ENCODE peak calls at places on chromosome 15, in nine cellular contexts. A, C, M, V, S, R, T, D and Z are unnamed samples.

GRCh38 chr15:69997701-69998273 is 99.9 kb downstream of the TLE3 start:
- DNase-seq in D (no peak), R (no peak), A (no peak), T (no peak), S (no peak), V (peak), M (no peak), C (peak), Z (peak)

GRCh38 chr15:43225201-43225949 is 4.6 kb upstream of the EPB42 start:
- DNase-seq in R (peak), T (no peak), V (no peak), D (no peak), C (peak), A (peak), S (peak), M (peak), Z (no peak)

GRCh38 chr15:101509279-101509678 is 19.8 kb upstream of the PCSK6 start:
- DNase-seq in T (no peak), M (no peak), D (no peak), S (no peak), V (no peak), R (no peak), A (no peak), C (no peak), Z (no peak)

GRCh38 chr15:47812436-47813109 is 95.3 kb downstream of the SEMA6D start:
- DNase-seq in S (no peak), V (no peak), D (no peak), A (no peak), R (no peak), T (no peak), C (no peak), M (no peak), Z (no peak)

GRCh38 chr15:100043069-100043641 is 298.6 kb downstream of the ADAMTS17 start:
- DNase-seq in M (no peak), D (peak), R (no peak), A (no peak), V (no peak), S (no peak), C (peak), T (no peak), Z (no peak)

GRCh38 chr15:80562846-80563245 is 132.3 kb upstream of the ABHD17C start:
- DNase-seq in V (no peak), D (no peak), R (no peak), M (no peak), T (no peak), A (no peak), C (no peak), S (no peak), Z (no peak)

GRCh38 chr15:22866066-22866465 is 27.6 kb downstream of the NIPA2 start:
- DNase-seq in T (no peak), R (no peak), V (no peak), D (no peak), M (no peak), C (no peak), A (no peak), S (no peak), Z (no peak)

GRCh38 chr15:69474291-69474690 is 21.7 kb downstream of the RPLP1 start:
- DNase-seq in C (no peak), D (no peak), M (no peak), R (no peak), V (no peak), T (no peak), A (no peak), S (no peak), Z (no peak)

GRCh38 chr15:79046691-79047404 is 43.7 kb downstream of the RASGRF1 start:
- DNase-seq in M (no peak), V (no peak), R (no peak), D (no peak), S (no peak), T (no peak), A (no peak), C (no peak), Z (no peak)

GRCh38 chr15:43977072-43977884 is 150.5 kb downstream of the WDR76 start:
- DNase-seq in M (no peak), V (no peak), A (no peak), C (no peak), R (no peak), T (no peak), S (no peak), D (no peak), Z (no peak)

GRCh38 chr15:37372064-37372463 is 271.7 kb upstream of the MEIS2 start:
- DNase-seq in S (no peak), C (no peak), A (no peak), R (no peak), D (no peak), V (no peak), T (no peak), M (no peak), Z (no peak)

GRCh38 chr15:90001062-90001682 is at the start of gene ZNF710:
- DNase-seq in S (peak), R (peak), C (peak), V (peak), A (peak), T (no peak), M (peak), D (no peak), Z (peak)

GRCh38 chr15:42138968-42139386 is 17.5 kb downstream of the PLA2G4F start:
- DNase-seq in R (no peak), T (no peak), A (no peak), S (peak), V (no peak), C (no peak), D (peak), M (no peak), Z (no peak)

GRCh38 chr15:38525489-38525888 is 39.1 kb downstream of the RASGRP1 start:
- DNase-seq in S (no peak), V (no peak), T (no peak), A (no peak), C (no peak), D (no peak), M (no peak), R (no peak), Z (no peak)

GRCh38 chr15:61318276-61318675 is 89.2 kb upstream of the RORA start:
- DNase-seq in S (no peak), V (no peak), R (no peak), A (no peak), D (no peak), C (peak), T (no peak), M (no peak), Z (no peak)

GRCh38 chr15:87609474-87609873 is 647.1 kb downstream of the NTRK3 start:
- DNase-seq in A (no peak), T (no peak), V (no peak), D (no peak), M (no peak), C (no peak), S (no peak), R (no peak), Z (no peak)

GRCh38 chr15:80694624-80695098 is 449 bp upstream of the ABHD17C start:
- DNase-seq in C (no peak), T (no peak), V (peak), A (no peak), M (peak), S (peak), R (no peak), D (no peak), Z (peak)

GRCh38 chr15:67701669-67702068 is 123.6 kb upstream of the SKOR1 start:
- DNase-seq in V (no peak), T (no peak), R (no peak), A (no peak), C (no peak), M (no peak), D (no peak), S (no peak), Z (no peak)

GRCh38 chr15:88480981-88481380 is 13.5 kb downstream of the MRPS11 start:
- DNase-seq in T (no peak), C (peak), R (no peak), A (no peak), D (peak), V (no peak), M (no peak), S (no peak), Z (no peak)

GRCh38 chr15:57554821-57555185 is 36.9 kb upstream of the MYZAP start:
- DNase-seq in D (no peak), M (no peak), S (no peak), V (no peak), A (no peak), R (no peak), T (no peak), C (no peak), Z (no peak)

GRCh38 chr15:44045661-44046060 is 149.4 kb downstream of the FRMD5 start:
- DNase-seq in R (no peak), M (no peak), C (no peak), T (no peak), D (no peak), V (no peak), A (no peak), S (no peak), Z (no peak)

GRCh38 chr15:61157933-61158332 is 71.2 kb downstream of the RORA start:
- DNase-seq in R (no peak), M (no peak), C (peak), D (peak), A (peak), T (no peak), S (no peak), V (peak), Z (no peak)

GRCh38 chr15:67174864-67175573 is 79.4 kb downstream of the AAGAB start:
- DNase-seq in C (no peak), M (no peak), T (no peak), S (no peak), R (no peak), A (no peak), V (no peak), D (no peak), Z (no peak)

GRCh38 chr15:29102911-29103824 is 166.5 kb downstream of the NSMCE3 start:
- DNase-seq in C (no peak), V (peak), A (no peak), S (no peak), D (no peak), T (no peak), R (no peak), M (no peak), Z (peak)

GRCh38 chr15:101014921-101015841 is 96.0 kb downstream of the LRRK1 start:
- DNase-seq in S (peak), V (peak), T (no peak), M (peak), R (peak), A (peak), C (peak), D (peak), Z (peak)

GRCh38 chr15:67863442-67863987 is 23.7 kb upstream of the RNU6-1 start:
- DNase-seq in D (peak), S (peak), C (peak), T (peak), R (peak), M (peak), V (peak), A (peak), Z (peak)

GRCh38 chr15:69141286-69141701 is 19.1 kb upstream of the GLCE start:
- DNase-seq in V (no peak), S (no peak), R (no peak), C (peak), T (no peak), A (no peak), M (no peak), D (no peak), Z (no peak)

GRCh38 chr15:82646250-82647044 is 716 bp downstream of the CPEB1 start:
- DNase-seq in T (no peak), D (no peak), M (peak), C (peak), S (peak), V (no peak), A (peak), R (no peak), Z (no peak)

GRCh38 chr15:71945012-71945411 is 134.7 kb downstream of the NR2E3 start:
- DNase-seq in D (no peak), T (no peak), M (no peak), S (no peak), C (no peak), V (no peak), R (no peak), A (no peak), Z (no peak)

GRCh38 chr15:22839046-22839705 is 710 bp downstream of the NIPA2 start:
- DNase-seq in D (no peak), R (no peak), M (no peak), A (no peak), S (no peak), V (no peak), C (no peak), T (no peak), Z (no peak)

GRCh38 chr15:72280751-72281150 is 8.4 kb upstream of the PARP6 start:
- DNase-seq in V (no peak), R (no peak), D (no peak), T (no peak), M (no peak), S (no peak), A (no peak), C (no peak), Z (no peak)

GRCh38 chr15:79028411-79028964 is 62.1 kb downstream of the RASGRF1 start:
- DNase-seq in R (no peak), V (no peak), D (no peak), A (no peak), M (peak), C (no peak), S (peak), T (no peak), Z (peak)

GRCh38 chr15:58331903-58332675 is 99.7 kb upstream of the LIPC start:
- DNase-seq in A (peak), S (peak), R (peak), D (peak), M (peak), C (peak), V (peak), T (peak), Z (peak)

GRCh38 chr15:52730163-52730562 is 51.0 kb upstream of the ATOSA start:
- DNase-seq in D (no peak), R (peak), M (no peak), C (no peak), S (no peak), A (no peak), V (no peak), T (no peak), Z (no peak)

GRCh38 chr15:34009656-34010055 is 29.3 kb downstream of the AVEN start:
- DNase-seq in S (no peak), M (no peak), R (no peak), C (no peak), T (no peak), V (no peak), D (no peak), A (no peak), Z (no peak)

GRCh38 chr15:24676431-24676830 is 856 bp downstream of the NPAP1 start:
- DNase-seq in D (no peak), C (no peak), S (peak), R (no peak), M (no peak), A (no peak), V (no peak), T (no peak), Z (no peak)

GRCh38 chr15:62390793-62391543 is 225.9 kb upstream of the C2CD4B start:
- DNase-seq in S (peak), A (peak), C (peak), M (peak), T (no peak), D (peak), V (peak), R (no peak), Z (peak)
- TF ChIP-seq CTCF in S (peak), A (no peak), C (no peak), M (peak), T (no peak), D (no peak), V (no peak), R (no peak), Z (no peak)

GRCh38 chr15:77022646-77023575 is 28.0 kb downstream of the PSTPIP1 start:
- DNase-seq in T (no peak), M (no peak), D (peak), R (no peak), V (peak), S (peak), C (no peak), A (no peak), Z (no peak)
- H3K27ac ChIP-seq in T (no peak), M (no peak), D (no peak), R (peak), V (no peak), S (no peak), C (no peak), A (no peak), Z (no peak)

GRCh38 chr15:48972750-48973503 is 9.2 kb upstream of the SHC4 start:
- DNase-seq in C (no peak), A (no peak), M (no peak), V (no peak), S (no peak), D (no peak), R (no peak), T (no peak), Z (no peak)

GRCh38 chr15:48978638-48979037 is 14.9 kb upstream of the SHC4 start:
- DNase-seq in T (no peak), S (no peak), R (no peak), M (no peak), C (no peak), V (no peak), D (no peak), A (no peak), Z (no peak)

GRCh38 chr15:48975713-48976419 is 12.1 kb upstream of the SHC4 start:
- DNase-seq in S (peak), T (no peak), C (peak), M (peak), V (peak), D (peak), A (peak), R (peak), Z (peak)

GRCh38 chr15:48976444-48977088 is 12.8 kb upstream of the SHC4 start:
- DNase-seq in D (no peak), S (no peak), V (no peak), M (no peak), A (no peak), T (no peak), R (no peak), C (no peak), Z (no peak)

GRCh38 chr15:48974865-48975264 is 11.1 kb upstream of the SHC4 start:
- DNase-seq in V (no peak), C (no peak), M (peak), R (no peak), D (no peak), S (peak), T (no peak), A (no peak), Z (no peak)
- TF ChIP-seq CTCF in V (no peak), C (no peak), M (peak), R (no peak), D (no peak), S (no peak), T (no peak), A (no peak), Z (no peak)

GRCh38 chr15:40232625-40233070 is 6.2 kb upstream of the PAK6 start:
- DNase-seq in T (no peak), D (no peak), C (no peak), S (no peak), V (no peak), M (no peak), R (no peak), A (no peak), Z (no peak)
- H3K27ac ChIP-seq in T (no peak), D (peak), C (no peak), S (no peak), V (no peak), M (no peak), R (no peak), A (no peak), Z (no peak)

GRCh38 chr15:65963358-65963757 is 94.1 kb downstream of the RAB11A start:
- DNase-seq in D (no peak), R (no peak), S (no peak), V (no peak), C (no peak), A (no peak), T (no peak), M (no peak), Z (no peak)

GRCh38 chr15:65963911-65964482 is 94.7 kb downstream of the RAB11A start:
- DNase-seq in S (no peak), D (no peak), A (no peak), M (no peak), V (no peak), T (no peak), C (no peak), R (no peak), Z (no peak)

GRCh38 chr15:65960586-65960985 is 91.3 kb downstream of the RAB11A start:
- DNase-seq in R (no peak), S (no peak), V (no peak), C (no peak), D (no peak), A (no peak), M (no peak), T (no peak), Z (no peak)

GRCh38 chr15:65964792-65965433 is 95.6 kb downstream of the RAB11A start:
- DNase-seq in S (no peak), C (no peak), T (no peak), D (no peak), V (no peak), A (no peak), R (no peak), M (no peak), Z (no peak)

GRCh38 chr15:65962187-65962586 is 92.9 kb downstream of the RAB11A start:
- DNase-seq in V (no peak), T (no peak), M (no peak), A (no peak), C (no peak), S (no peak), R (no peak), D (no peak), Z (no peak)
- TF ChIP-seq CTCF in V (no peak), T (no peak), M (no peak), A (no peak), C (peak), S (no peak), R (no peak), D (no peak), Z (no peak)

GRCh38 chr15:40441012-40441735 is 421 bp downstream of the BAHD1 start:
- DNase-seq in T (no peak), D (no peak), A (no peak), R (no peak), M (peak), V (no peak), S (no peak), C (no peak), Z (peak)
- H3K27ac ChIP-seq in T (peak), D (no peak), A (peak), R (no peak), M (peak), V (peak), S (no peak), C (peak), Z (peak)

DNA sequence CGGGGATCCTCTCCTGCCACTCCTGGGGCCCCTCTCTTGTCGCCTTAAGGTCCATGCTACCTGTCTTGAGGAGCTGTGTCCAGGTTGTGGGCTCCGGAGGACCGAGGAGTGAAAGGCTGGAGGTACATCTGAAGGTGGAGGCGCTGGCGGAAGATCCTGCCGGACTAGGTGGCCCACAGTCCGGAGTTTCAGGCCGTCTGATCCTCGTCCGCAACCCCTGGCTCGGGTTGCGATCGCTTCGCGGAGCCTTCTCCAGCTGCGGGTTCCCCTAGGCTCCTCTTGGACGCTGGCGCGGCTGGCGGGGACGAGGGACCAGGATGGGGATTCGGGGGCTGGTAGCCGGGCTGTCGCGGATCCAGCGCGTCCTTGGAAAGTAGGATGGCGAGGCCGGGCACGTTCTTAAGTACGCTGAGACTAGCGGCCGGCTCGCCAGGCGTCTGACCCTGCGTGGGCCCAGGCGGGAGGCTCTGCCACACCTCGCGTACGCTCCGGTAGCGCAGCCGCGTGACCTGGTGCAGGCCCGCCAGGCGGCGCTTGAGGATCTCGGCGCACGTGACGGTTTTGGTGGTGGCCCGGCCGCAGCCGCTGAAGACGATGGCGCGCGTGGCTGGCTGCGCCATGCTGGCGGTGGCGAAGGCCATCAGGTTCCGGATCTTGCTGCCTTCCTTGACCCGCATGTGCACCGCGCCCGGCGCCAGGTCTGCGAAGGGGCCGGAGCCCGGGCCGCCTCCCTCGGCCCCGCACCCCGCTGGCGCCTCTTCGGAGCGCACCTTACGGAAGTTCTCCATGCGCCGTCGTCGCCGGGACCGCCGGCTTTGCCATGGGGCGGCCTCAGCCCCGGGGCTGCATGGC is 550 bp downstream of the RPP25 start:
- DNase-seq in S (peak), C (peak), A (peak), V (peak), D (peak), M (peak), R (peak), T (peak), Z (peak)
- TF ChIP-seq CTCF in S (peak), C (peak), A (peak), V (peak), D (peak), M (peak), R (peak), T (peak), Z (peak)

DNA sequence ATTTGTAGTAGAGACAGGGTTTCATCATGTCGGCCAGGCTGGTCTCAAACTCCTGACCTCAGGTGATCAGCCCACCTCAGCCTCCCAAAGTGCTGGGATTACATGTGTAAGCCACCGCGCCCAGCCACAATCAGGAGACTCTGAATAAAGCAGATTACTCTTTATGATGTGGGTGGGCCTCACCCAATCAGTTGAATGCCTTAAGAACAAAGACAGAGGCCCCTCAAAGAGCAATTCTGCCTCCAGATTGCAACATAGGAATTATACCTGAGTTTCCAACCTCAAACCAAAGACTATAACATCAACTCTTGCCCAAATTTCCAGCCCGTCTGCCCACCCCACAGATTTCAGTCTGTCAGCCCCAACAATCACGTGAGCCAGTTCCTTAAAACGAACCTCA is 18.8 kb upstream of the FAM174B start:
- DNase-seq in V (no peak), C (no peak), A (no peak), M (no peak), D (no peak), R (no peak), S (no peak), T (no peak), Z (no peak)
- H3K27ac ChIP-seq in V (no peak), C (no peak), A (no peak), M (no peak), D (no peak), R (no peak), S (no peak), T (no peak), Z (no peak)